ENCODE peak calls at places on chromosomes 16 and 17, in four cellular contexts. One of them, this sample, is unnamed.

GRCh38 chr17:57892820-57893595 is 43.2 kb upstream of the MRPS23 start:
- DNase-seq in GM12878: no peak
- DNase-seq in K562: peak; percentile 11
- DNase-seq in HL-60: peak; percentile 100
- DNase-seq in this sample: no peak

GRCh38 chr17:43660816-43661493 is 767 bp downstream of the MEOX1 start:
- DNase-seq in GM12878: no peak
- DNase-seq in K562: no peak
- DNase-seq in HL-60: no peak
- DNase-seq in this sample: no peak

GRCh38 chr17:29825604-29826003 is 104.4 kb downstream of the SSH2 start:
- DNase-seq in GM12878: no peak
- DNase-seq in K562: no peak
- DNase-seq in HL-60: no peak
- DNase-seq in this sample: no peak

GRCh38 chr17:42131971-42132370 is 9.4 kb downstream of the HSPB9 start:
- DNase-seq in GM12878: no peak
- DNase-seq in K562: no peak
- DNase-seq in HL-60: no peak
- DNase-seq in this sample: no peak

GRCh38 chr17:5931611-5932010 is 138.6 kb upstream of the WSCD1 start:
- DNase-seq in GM12878: no peak
- DNase-seq in K562: no peak
- DNase-seq in HL-60: no peak
- DNase-seq in this sample: no peak

GRCh38 chr17:29007456-29008455 is 1.9 kb upstream of the SEZ6 start:
- DNase-seq in GM12878: no peak
- DNase-seq in K562: no peak
- DNase-seq in HL-60: no peak
- DNase-seq in this sample: no peak

GRCh38 chr17:27665549-27665948 is 34.6 kb downstream of the LGALS9 start:
- DNase-seq in GM12878: no peak
- DNase-seq in K562: no peak
- DNase-seq in HL-60: no peak
- DNase-seq in this sample: no peak

GRCh38 chr16:23320695-23321094 is 18.6 kb downstream of the SCNN1B start:
- DNase-seq in GM12878: no peak
- DNase-seq in K562: no peak
- DNase-seq in HL-60: no peak
- DNase-seq in this sample: no peak

GRCh38 chr17:21209511-21210175 is 4.3 kb downstream of the TMEM11 start:
- DNase-seq in GM12878: no peak
- DNase-seq in K562: no peak
- DNase-seq in HL-60: no peak
- DNase-seq in this sample: no peak

GRCh38 chr16:20744922-20745440 is 3.4 kb upstream of the THUMPD1 start:
- DNase-seq in GM12878: no peak
- DNase-seq in K562: peak; percentile 89
- DNase-seq in HL-60: peak; percentile 63
- DNase-seq in this sample: no peak

GRCh38 chr17:2893422-2893914 is 97.2 kb downstream of the RAP1GAP2 start:
- DNase-seq in GM12878: no peak
- DNase-seq in K562: no peak
- DNase-seq in HL-60: no peak
- DNase-seq in this sample: no peak

GRCh38 chr17:36149296-36149820 is 27.1 kb downstream of the TBC1D3B start:
- DNase-seq in GM12878: no peak
- DNase-seq in K562: peak; percentile 30
- DNase-seq in HL-60: peak; percentile 68
- DNase-seq in this sample: no peak

GRCh38 chr16:79132745-79133144 is 467.8 kb downstream of the MAF start:
- DNase-seq in GM12878: no peak
- DNase-seq in K562: no peak
- DNase-seq in HL-60: no peak
- DNase-seq in this sample: no peak

GRCh38 chr16:63890072-63890471 is 1231.8 kb downstream of the CDH11 start:
- DNase-seq in GM12878: no peak
- DNase-seq in K562: no peak
- DNase-seq in HL-60: no peak
- DNase-seq in this sample: no peak

GRCh38 chr16:68490829-68491575 is 42.7 kb upstream of the SMPD3 start:
- DNase-seq in GM12878: no peak
- DNase-seq in K562: no peak
- DNase-seq in HL-60: no peak
- DNase-seq in this sample: peak; percentile 49

GRCh38 chr17:8503368-8503767 is 67.7 kb downstream of the NDEL1 start:
- DNase-seq in GM12878: no peak
- DNase-seq in K562: no peak
- DNase-seq in HL-60: no peak
- DNase-seq in this sample: no peak

GRCh38 chr17:2421315-2422147 is 20.7 kb upstream of the MNT start:
- DNase-seq in GM12878: no peak
- DNase-seq in K562: no peak
- DNase-seq in HL-60: no peak
- DNase-seq in this sample: no peak

GRCh38 chr16:78432451-78432850 is 333.0 kb downstream of the WWOX start:
- DNase-seq in GM12878: no peak
- DNase-seq in K562: no peak
- DNase-seq in HL-60: no peak
- DNase-seq in this sample: no peak

GRCh38 chr16:87443031-87443430 is 49.8 kb downstream of the ZCCHC14 start:
- DNase-seq in GM12878: no peak
- DNase-seq in K562: no peak
- DNase-seq in HL-60: no peak
- DNase-seq in this sample: no peak

GRCh38 chr17:45364531-45365390 is 47.9 kb upstream of the MAP3K14 start:
- DNase-seq in GM12878: no peak
- DNase-seq in K562: no peak
- DNase-seq in HL-60: no peak
- DNase-seq in this sample: no peak

GRCh38 chr17:51701501-51701900 is 441.2 kb downstream of the UTP18 start:
- DNase-seq in GM12878: no peak
- DNase-seq in K562: no peak
- DNase-seq in HL-60: no peak
- DNase-seq in this sample: no peak

GRCh38 chr17:58541249-58541648 is 26.8 kb upstream of the MTMR4 start:
- DNase-seq in GM12878: no peak
- DNase-seq in K562: peak; percentile 30
- DNase-seq in HL-60: no peak
- DNase-seq in this sample: no peak

GRCh38 chr16:14629612-14629918 is 495 bp downstream of the PARN start:
- DNase-seq in GM12878: no peak
- DNase-seq in K562: no peak
- DNase-seq in HL-60: peak; percentile 9
- DNase-seq in this sample: no peak

GRCh38 chr17:31416503-31416923 is 25.0 kb downstream of the RAB11FIP4 start:
- DNase-seq in GM12878: no peak
- DNase-seq in K562: no peak
- DNase-seq in HL-60: no peak
- DNase-seq in this sample: no peak

DNA sequence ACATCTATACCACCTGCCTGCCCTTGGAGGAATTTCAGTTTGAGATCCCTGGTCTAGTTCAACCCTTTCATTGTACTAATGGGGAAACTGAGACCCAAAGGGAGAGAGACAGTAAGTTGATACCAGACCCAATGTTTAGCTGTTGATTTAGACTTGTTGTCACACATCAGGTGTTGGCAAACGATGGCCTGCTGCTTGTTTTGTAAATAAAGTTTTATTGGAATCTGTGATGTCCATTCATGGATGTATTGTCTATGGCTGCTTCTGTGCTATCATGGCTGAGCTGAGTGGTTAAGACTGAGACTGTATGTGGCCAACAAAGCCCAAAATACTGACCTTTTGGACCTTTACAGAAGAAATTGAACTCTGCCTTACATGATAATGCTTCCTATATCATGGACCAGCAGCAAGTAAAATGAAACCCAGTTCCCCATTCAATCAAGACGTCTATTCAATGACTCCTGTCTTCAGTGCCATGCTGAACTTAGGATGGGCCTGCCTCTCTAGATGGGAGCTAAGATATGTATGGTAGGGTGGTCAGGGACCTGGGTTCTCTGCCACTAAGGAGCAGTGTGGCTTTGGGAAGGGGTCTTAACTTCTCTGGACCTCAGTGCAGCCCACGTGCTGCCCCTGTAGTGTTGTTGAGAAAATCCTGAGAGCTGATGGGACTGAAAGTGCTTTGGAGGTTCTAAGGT is 111.0 kb downstream of the IRX5 start:
- DNase-seq in GM12878: no peak
- DNase-seq in K562: no peak
- DNase-seq in HL-60: no peak
- DNase-seq in this sample: no peak
- TF ChIP-seq SPI1 in GM12878: no peak
- TF ChIP-seq SPI1 in K562: no peak
- TF ChIP-seq SPI1 in HL-60: no peak
- TF ChIP-seq SPI1 in this sample: no peak

DNA sequence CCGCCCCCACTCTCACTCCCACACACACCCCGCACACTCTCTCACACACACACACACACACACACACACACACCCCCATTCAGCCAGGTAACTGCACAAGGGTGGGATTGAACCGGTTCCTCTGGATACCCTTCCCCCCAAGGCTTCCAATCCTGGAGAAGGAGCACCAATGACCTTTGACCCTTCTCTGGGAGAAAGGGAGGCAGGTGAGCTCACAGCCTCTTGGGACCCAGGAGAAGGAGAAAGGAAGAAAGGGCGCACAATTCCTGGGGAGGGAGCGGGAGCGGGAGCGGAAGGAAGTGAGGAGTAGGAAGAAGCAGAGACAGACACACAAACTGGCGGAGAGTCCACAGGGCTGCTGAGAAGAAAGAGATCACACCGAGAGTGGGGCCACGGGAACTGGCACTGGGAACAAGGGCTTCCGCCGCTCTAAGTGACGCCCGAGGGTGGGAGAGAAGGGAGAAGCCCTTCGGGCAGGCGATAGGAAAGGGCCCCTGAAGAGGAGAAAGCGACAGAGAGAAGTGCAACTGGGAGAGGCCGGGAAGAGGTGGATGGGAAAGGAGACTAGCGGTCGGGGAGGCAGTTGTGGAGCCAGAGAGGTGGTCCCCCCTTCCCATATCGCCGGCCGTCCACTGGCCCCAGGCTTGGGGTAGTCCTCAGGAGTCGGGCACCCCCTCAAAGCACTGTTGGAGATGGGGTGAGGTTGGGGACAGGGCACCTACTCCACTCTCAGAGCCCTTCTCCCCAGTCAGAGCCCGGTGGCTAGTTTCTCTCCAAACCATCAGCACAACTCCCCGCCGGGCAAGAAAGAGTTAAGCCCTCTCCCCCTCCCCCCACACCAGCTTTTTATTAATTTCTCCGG is 1.3 kb downstream of the SAMD14 start:
- DNase-seq in GM12878: no peak
- DNase-seq in K562: no peak
- DNase-seq in HL-60: no peak
- DNase-seq in this sample: no peak
- TF ChIP-seq SPI1 in GM12878: no peak
- TF ChIP-seq SPI1 in K562: no peak
- TF ChIP-seq SPI1 in HL-60: no peak
- TF ChIP-seq SPI1 in this sample: no peak

GRCh38 chr17:39754161-39754957 is 16.6 kb downstream of the GRB7 start:
- DNase-seq in GM12878: peak; percentile 87
- DNase-seq in K562: peak; percentile 84
- DNase-seq in HL-60: peak; percentile 95
- DNase-seq in this sample: peak; percentile 97

GRCh38 chr17:39752241-39752831 is 14.6 kb downstream of the GRB7 start:
- DNase-seq in GM12878: no peak
- DNase-seq in K562: no peak
- DNase-seq in HL-60: no peak
- DNase-seq in this sample: no peak

GRCh38 chr17:39754958-39755549 is 17.3 kb downstream of the GRB7 start:
- DNase-seq in GM12878: no peak
- DNase-seq in K562: no peak
- DNase-seq in HL-60: no peak
- DNase-seq in this sample: no peak

GRCh38 chr17:39751637-39752036 is 13.9 kb downstream of the GRB7 start:
- DNase-seq in GM12878: no peak
- DNase-seq in K562: no peak
- DNase-seq in HL-60: no peak
- DNase-seq in this sample: no peak

DNA sequence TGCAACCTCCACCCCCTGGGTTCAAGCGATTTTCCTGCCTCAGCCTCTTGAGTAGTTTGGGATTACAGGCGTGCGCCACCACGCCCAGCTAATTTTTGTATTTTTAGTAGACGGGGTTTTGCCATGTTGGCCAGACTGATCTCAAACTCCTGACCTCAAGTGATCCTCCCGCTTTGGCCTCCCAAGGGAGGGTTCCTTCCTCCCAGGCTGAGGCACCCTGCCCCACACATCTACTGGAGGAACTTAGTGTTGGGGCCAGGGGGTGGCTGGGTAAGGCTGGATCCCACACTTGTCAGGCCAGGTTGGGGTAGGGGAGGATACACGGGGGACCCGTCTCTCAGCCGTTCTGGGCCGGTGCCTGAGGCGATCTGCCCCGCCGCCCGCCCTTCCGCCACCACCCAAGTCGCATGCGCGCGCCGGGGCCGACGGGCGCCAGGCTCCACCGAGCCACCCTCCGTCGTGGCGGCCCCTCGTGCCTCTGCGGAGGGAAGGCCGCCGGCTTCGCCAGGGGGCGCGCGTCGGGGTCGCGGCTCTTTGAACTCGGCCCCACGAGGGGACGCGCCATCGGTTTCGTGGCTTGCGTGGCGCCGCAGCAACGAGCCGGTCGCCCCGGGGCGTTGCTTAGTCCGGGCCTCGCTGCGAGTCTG is 15.9 kb downstream of the GRB7 start:
- DNase-seq in GM12878: no peak
- DNase-seq in K562: no peak
- DNase-seq in HL-60: peak; percentile 46
- DNase-seq in this sample: peak; percentile 73
- TF ChIP-seq SPI1 in GM12878: no peak
- TF ChIP-seq SPI1 in K562: no peak
- TF ChIP-seq SPI1 in HL-60: no peak
- TF ChIP-seq SPI1 in this sample: no peak

DNA sequence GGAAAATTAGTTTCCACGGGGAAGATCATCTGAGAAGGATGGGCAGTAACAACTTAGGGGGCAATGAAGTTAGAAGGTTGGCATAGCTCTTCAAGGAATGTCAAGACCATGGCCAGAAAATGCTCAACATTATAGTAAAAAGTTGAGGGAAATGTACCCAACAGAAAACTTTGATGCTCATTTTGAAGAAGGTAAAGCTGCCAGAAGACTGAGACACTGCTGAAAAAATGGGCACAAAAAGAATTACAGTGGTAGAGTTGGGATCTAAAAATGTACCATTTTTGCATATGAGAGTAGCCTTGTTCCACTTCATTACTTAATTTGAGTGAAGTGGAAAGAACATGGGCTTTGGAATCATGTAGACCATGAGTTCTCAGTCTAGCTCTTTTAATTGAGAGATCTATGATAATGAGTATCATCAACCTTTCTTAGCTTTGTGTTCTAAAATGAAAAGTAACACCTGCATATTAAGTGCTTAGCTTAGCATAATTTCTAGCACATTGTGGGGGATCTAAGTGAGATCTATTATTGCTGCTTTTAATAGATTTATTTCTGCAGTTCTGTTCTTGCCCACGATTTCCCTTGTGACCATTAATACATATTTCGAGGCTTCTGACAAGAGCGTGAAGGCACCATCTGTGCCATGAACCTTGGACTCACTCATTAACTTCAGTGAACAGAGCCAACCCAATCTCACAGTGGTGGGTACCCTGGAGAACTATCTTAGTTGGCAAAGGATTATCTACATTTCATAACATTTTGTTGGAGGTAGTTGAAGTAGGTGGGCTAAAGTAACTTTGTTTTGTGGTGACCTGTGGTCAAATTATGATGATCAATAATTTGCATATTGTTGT is 3.0 kb downstream of the NACA2 start:
- DNase-seq in GM12878: no peak
- DNase-seq in K562: no peak
- DNase-seq in HL-60: no peak
- DNase-seq in this sample: no peak
- TF ChIP-seq SPI1 in GM12878: no peak
- TF ChIP-seq SPI1 in K562: no peak
- TF ChIP-seq SPI1 in HL-60: no peak
- TF ChIP-seq SPI1 in this sample: no peak

This sample was measured in GM12891.